ENCODE peak calls at places on chromosomes 3 and 15, in four cellular contexts. A is lower lobe of right lung, Z is body of pancreas, G is esophagus squamous epithelium. O is an unnamed sample. For H3K4me1, the result is how much of the 10 kb centered on the place peaks cover.

GRCh38 chr15:92801412-92801773 is 98.7 kb upstream of the CHD2 start:
- DNase-seq in A (no peak), Z (no peak), G (no peak), O (peak)

GRCh38 chr3:106299300-106300098 is 430.7 kb upstream of the CBLB start:
- DNase-seq in A (no peak), Z (no peak), G (no peak), O (no peak)

GRCh38 chr15:45919806-45920205 is 285.0 kb downstream of the SQOR start:
- DNase-seq in A (peak), Z (no peak), G (no peak), O (no peak)

GRCh38 chr3:55244247-55244646 is 242.9 kb downstream of the WNT5A start:
- DNase-seq in A (no peak), Z (peak), G (no peak), O (no peak)

GRCh38 chr3:150371741-150372254 is 36.3 kb upstream of the TSC22D2 start:
- DNase-seq in A (no peak), Z (peak), G (no peak), O (no peak)

GRCh38 chr3:72311425-72311824 is 526.5 kb upstream of the PROK2 start:
- DNase-seq in A (no peak), Z (no peak), G (no peak), O (no peak)

GRCh38 chr3:52246728-52247454 is 1.3 kb downstream of the PPM1M start:
- DNase-seq in A (peak), Z (no peak), G (no peak), O (no peak)

GRCh38 chr3:158801696-158802398 is at the start of gene MFSD1:
- DNase-seq in A (peak), Z (peak), G (peak), O (peak)

GRCh38 chr3:154274345-154274744 is 49.9 kb downstream of the DHX36 start:
- DNase-seq in A (no peak), Z (no peak), G (no peak), O (no peak)

GRCh38 chr3:8769088-8769822 is at the start of gene OXTR:
- DNase-seq in A (peak), Z (peak), G (no peak), O (peak)

GRCh38 chr15:99631256-99631655 is 65.5 kb downstream of the MEF2A start:
- DNase-seq in A (no peak), Z (no peak), G (no peak), O (no peak)

GRCh38 chr15:99633655-99634054 is 67.9 kb downstream of the MEF2A start:
- DNase-seq in A (no peak), Z (no peak), G (no peak), O (no peak)

GRCh38 chr15:99632521-99632920 is 66.7 kb downstream of the MEF2A start:
- DNase-seq in A (no peak), Z (no peak), G (no peak), O (no peak)

GRCh38 chr15:99628374-99629001 is 62.7 kb downstream of the MEF2A start:
- DNase-seq in A (no peak), Z (no peak), G (no peak), O (no peak)

DNA sequence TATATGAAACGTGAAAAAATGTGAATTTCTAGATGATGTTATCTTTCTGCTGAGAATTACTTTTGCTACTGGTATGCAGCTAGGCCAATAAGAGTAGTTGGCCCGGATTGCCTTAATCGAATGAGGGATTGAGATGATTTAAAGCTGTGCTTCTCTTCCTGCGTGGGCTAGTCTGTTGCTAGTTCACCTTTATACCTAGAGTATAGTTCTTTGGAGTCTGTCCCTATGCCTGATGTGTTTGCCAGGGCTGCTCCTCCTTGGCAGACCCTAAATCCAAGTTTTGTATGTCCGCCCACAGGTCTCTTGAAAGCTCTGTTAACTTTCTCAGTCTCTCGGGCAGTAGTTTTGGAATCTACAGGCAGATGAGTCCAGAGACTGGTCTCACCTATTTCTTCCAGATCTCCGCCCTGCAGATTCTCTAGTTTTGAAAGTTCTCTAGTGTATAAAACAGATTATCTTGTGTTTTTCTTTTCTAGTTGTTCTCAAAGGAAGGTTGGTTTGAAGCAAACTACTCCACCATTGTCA is 64.9 kb downstream of the MEF2A start:
- DNase-seq in A (no peak), Z (no peak), G (no peak), O (no peak)
- H3K4me1 ChIP-seq in A (under half), Z (half or more), G (under half), O (under half)

GRCh38 chr3:6228958-6229683 is 631.8 kb upstream of the GRM7 start:
- DNase-seq in A (no peak), Z (no peak), G (no peak), O (no peak)

DNA sequence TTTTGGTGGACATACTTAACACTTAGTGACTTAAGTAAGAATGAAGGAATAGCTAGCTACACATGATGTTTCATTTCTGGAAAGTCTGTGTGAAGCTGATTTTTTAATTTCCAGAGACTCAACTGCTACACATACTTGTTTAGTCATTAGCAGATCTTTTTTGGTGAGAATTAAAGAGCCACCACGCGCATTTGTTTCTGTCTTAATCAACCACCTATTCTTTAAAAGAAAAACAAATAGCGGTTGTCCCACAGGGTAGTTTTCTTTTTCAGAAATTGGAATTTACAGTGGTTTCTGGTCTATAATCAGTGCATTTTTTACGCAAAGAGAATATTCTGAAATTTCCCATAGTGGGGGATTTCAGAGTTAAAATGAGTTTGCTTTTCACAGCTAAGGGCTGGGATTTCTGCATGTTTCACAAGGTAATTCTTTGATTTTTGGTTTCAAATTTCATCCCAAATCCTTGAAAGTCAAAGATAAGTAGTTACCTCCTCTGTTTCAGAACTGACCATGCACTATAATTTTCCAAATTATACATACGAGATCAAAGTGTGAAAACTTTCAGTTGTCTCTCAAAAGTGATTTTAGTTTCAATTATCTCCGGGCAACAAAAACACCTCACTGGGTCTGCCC is 631.0 kb upstream of the GRM7 start:
- DNase-seq in A (no peak), Z (no peak), G (no peak), O (no peak)
- H3K4me3 ChIP-seq in A (no peak), Z (no peak), G (no peak), O (no peak)

DNA sequence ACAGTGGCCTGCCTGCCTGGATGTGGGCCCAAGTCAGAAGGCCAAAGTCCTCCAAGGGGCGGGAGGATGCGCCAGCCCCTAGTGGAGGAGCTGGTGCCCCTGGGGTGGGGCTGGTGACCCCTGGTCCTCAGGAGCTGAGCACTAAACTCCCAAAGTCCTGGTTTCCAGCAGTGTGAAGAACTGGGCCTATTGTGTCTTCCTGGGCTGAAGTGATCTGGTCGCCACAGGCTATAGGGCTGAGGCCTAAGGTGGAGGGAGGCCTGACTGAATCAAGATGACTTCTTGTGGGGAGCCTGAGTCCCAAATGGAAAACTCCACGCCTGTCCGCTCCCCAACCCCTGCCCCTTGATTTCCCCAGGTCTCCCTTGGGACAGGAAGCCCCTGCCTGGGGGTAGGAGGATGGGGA is 775 bp upstream of the FES start:
- DNase-seq in A (no peak), Z (peak), G (no peak), O (no peak)
- H3K4me1 ChIP-seq in A (under half), Z (under half), G (under half), O (under half)

GRCh38 chr3:132596816-132597433 is at the start of gene ACKR4:
- DNase-seq in A (no peak), Z (no peak), G (no peak), O (no peak)
- H3K4me3 ChIP-seq in A (peak), Z (no peak), G (no peak), O (peak)

GRCh38 chr15:88108991-88109390 is 147.5 kb downstream of the NTRK3 start:
- DNase-seq in A (no peak), Z (no peak), G (no peak), O (no peak)
- H3K4me1 ChIP-seq in A (under half), Z (under half), G (under half), O (under half)